ENCODE peak calls at places on chromosomes 16 and 17, in nine cellular contexts. Y is GM23338; G is stimulated activated CD4-positive, alpha-beta T cell treated with anti-CD3 and anti-CD28 coated beads, Interleukin-2, amount 100 ng/mL, for 4 hours; B is CD8-positive, alpha-beta memory T cell; X is cardiac muscle cell; P is stimulated activated CD8-positive, alpha-beta memory T cell treated with anti-CD3 and anti-CD28 coated beads, Interleukin-7, amount 100 ng/mL, for 4 hours; R is right cardiac atrium; V is HEK293T; F is choroid plexus epithelial cell. E is an unnamed sample.

GRCh38 chr16:55077231-55077630 is 146.6 kb downstream of the IRX5 start:
- DNase-seq in X (no peak), P (no peak), V (no peak), B (no peak), R (no peak), G (no peak), F (no peak), Y (no peak), E (no peak)

GRCh38 chr16:87288753-87289362 is 28.3 kb downstream of the C16orf95 start:
- DNase-seq in B (no peak), F (peak), R (no peak), Y (no peak), X (no peak), V (no peak), G (no peak), P (no peak), E (no peak)

GRCh38 chr16:65572156-65572555 is 450.3 kb upstream of the CDH11 start:
- DNase-seq in X (no peak), Y (no peak), B (no peak), P (no peak), V (no peak), R (no peak), G (no peak), F (peak), E (no peak)

GRCh38 chr16:906296-906695 is 64.5 kb downstream of the LMF1 start:
- DNase-seq in X (no peak), R (no peak), Y (no peak), V (no peak), F (no peak), G (no peak), P (no peak), B (peak), E (no peak)

GRCh38 chr17:50187741-50188520 is 13.5 kb downstream of the COL1A1 start:
- DNase-seq in Y (no peak), G (no peak), P (no peak), R (peak), X (no peak), B (no peak), F (peak), V (no peak), E (no peak)

GRCh38 chr16:84979516-84979915 is 31.8 kb downstream of the ZDHHC7 start:
- DNase-seq in V (no peak), F (no peak), R (no peak), Y (no peak), B (no peak), X (no peak), G (no peak), P (no peak), E (no peak)

GRCh38 chr16:78220571-78220970 is 121.1 kb downstream of the WWOX start:
- DNase-seq in B (no peak), V (no peak), R (no peak), F (no peak), G (no peak), X (no peak), Y (no peak), P (no peak), E (no peak)

GRCh38 chr17:20993863-20994778 is 48.7 kb downstream of the USP22 start:
- DNase-seq in R (no peak), Y (no peak), X (no peak), B (no peak), F (no peak), V (no peak), P (no peak), G (no peak), E (no peak)

GRCh38 chr17:73387746-73388577 is 76.2 kb upstream of the CDC42EP4 start:
- DNase-seq in X (no peak), V (no peak), G (no peak), B (no peak), Y (peak), R (no peak), F (peak), P (no peak), E (peak)

GRCh38 chr17:61468263-61468907 is 16.2 kb downstream of the TBX4 start:
- DNase-seq in R (no peak), F (no peak), Y (no peak), X (no peak), G (no peak), B (no peak), V (no peak), P (no peak), E (no peak)

GRCh38 chr17:47999612-48000011 is 28.7 kb downstream of the CDK5RAP3 start:
- DNase-seq in V (no peak), B (no peak), Y (no peak), R (no peak), G (no peak), P (no peak), X (no peak), F (no peak), E (peak)

GRCh38 chr17:79543566-79543965 is 67.3 kb downstream of the RBFOX3 start:
- DNase-seq in G (no peak), Y (no peak), R (no peak), P (no peak), B (no peak), V (no peak), F (no peak), X (no peak), E (no peak)

GRCh38 chr17:27354491-27355081 is 60.7 kb downstream of the WSB1 start:
- DNase-seq in F (peak), B (no peak), V (no peak), G (no peak), X (no peak), R (no peak), Y (no peak), P (no peak), E (no peak)

GRCh38 chr17:38415250-38416194 is 12.7 kb upstream of the ARHGAP23 start:
- DNase-seq in B (no peak), R (no peak), Y (peak), X (no peak), P (no peak), V (peak), G (no peak), F (peak), E (peak)

GRCh38 chr17:59327891-59328290 is 3.6 kb upstream of the YPEL2 start:
- DNase-seq in V (no peak), P (no peak), B (no peak), R (no peak), Y (no peak), F (no peak), X (no peak), G (no peak), E (no peak)

GRCh38 chr17:75512946-75513666 is 2.2 kb downstream of the CASKIN2 start:
- DNase-seq in R (peak), B (no peak), F (peak), X (no peak), G (no peak), P (no peak), Y (no peak), V (no peak), E (peak)

GRCh38 chr16:87674405-87674804 is 72.1 kb downstream of the JPH3 start:
- DNase-seq in P (no peak), Y (no peak), B (no peak), G (no peak), X (no peak), F (no peak), R (no peak), V (no peak), E (no peak)

GRCh38 chr17:50905460-50905803 is 39.3 kb upstream of the TOB1 start:
- DNase-seq in F (no peak), P (no peak), V (no peak), X (no peak), G (no peak), R (no peak), Y (peak), B (no peak), E (peak)

GRCh38 chr16:89324056-89325010 is 106.8 kb downstream of the ZNF778 start:
- DNase-seq in G (peak), V (no peak), R (peak), X (no peak), Y (no peak), B (peak), P (no peak), F (peak), E (no peak)

GRCh38 chr16:66273036-66273435 is 93.5 kb upstream of the CDH5 start:
- DNase-seq in Y (no peak), F (no peak), R (no peak), G (no peak), B (no peak), V (no peak), P (no peak), X (no peak), E (no peak)

GRCh38 chr16:46947900-46948547 is 25.4 kb downstream of the DNAJA2 start:
- DNase-seq in B (no peak), P (no peak), Y (peak), X (peak), V (peak), G (peak), F (peak), R (no peak), E (peak)